ENCODE peak calls at places on chromosome 22, in five cellular contexts. X is activated CD4-positive, alpha-beta T cell treated with anti-CD3 and anti-CD28 coated beads, Interleukin-2, amount 50 U/mL, for 1 hour; U is kidney tubule cell; L is NCI-H345; M is IMR-90. O is an unnamed sample.

GRCh38 chr22:45544588-45545170 is 42.0 kb downstream of the FBLN1 start:
- DNase-seq in X (no peak), U (no peak), M (peak; percentile 35), L (no peak), O (no peak)

GRCh38 chr22:37435970-37436603 is 8.8 kb upstream of the ELFN2 start:
- DNase-seq in L (no peak), U (no peak), X (no peak), M (no peak), O (no peak)

GRCh38 chr22:48751539-48752437 is 1075.9 kb downstream of the BRD1 start:
- DNase-seq in L (no peak), X (no peak), M (no peak), U (no peak), O (no peak)

GRCh38 chr22:30308518-30309230 is 18.1 kb downstream of the TBC1D10A start:
- DNase-seq in U (peak; percentile 66), L (no peak), M (peak; percentile 73), X (peak; percentile 36), O (no peak)

GRCh38 chr22:27573280-27573711 is 228.3 kb downstream of the MN1 start:
- DNase-seq in U (no peak), M (no peak), X (no peak), L (no peak), O (no peak)

GRCh38 chr22:37510046-37510445 is 9.2 kb downstream of the CARD10 start:
- DNase-seq in L (no peak), X (no peak), M (no peak), U (no peak), O (no peak)

GRCh38 chr22:24584871-24585411 is 7.9 kb downstream of the LRRC75B start:
- DNase-seq in X (no peak), L (no peak), U (no peak), M (no peak), O (no peak)

GRCh38 chr22:19756288-19757128 is 4.1 kb upstream of the TBX1 start:
- DNase-seq in U (peak; percentile 36), M (no peak), L (peak; percentile 19), X (peak; percentile 74), O (peak; percentile 43)

GRCh38 chr22:41563051-41563711 is 2.4 kb downstream of the CSDC2 start:
- DNase-seq in U (peak; percentile 82), X (no peak), M (peak; percentile 85), L (no peak), O (no peak)

GRCh38 chr22:17724678-17725464 is 49.4 kb downstream of the BID start:
- DNase-seq in U (no peak), X (no peak), L (no peak), M (no peak), O (no peak)

GRCh38 chr22:42973536-42973881 is 41.4 kb downstream of the PACSIN2 start:
- DNase-seq in U (no peak), X (no peak), M (no peak), L (no peak), O (no peak)

GRCh38 chr22:49925525-49926128 is 7.2 kb downstream of the CRELD2 start:
- DNase-seq in M (no peak), X (peak; percentile 68), L (no peak), U (no peak), O (peak; percentile 89)

GRCh38 chr22:44172370-44173108 is 8.2 kb upstream of the PARVG start:
- DNase-seq in U (no peak), X (no peak), L (peak; percentile 95), M (no peak), O (peak; percentile 69)

GRCh38 chr22:49090061-49090852 is 737.4 kb downstream of the BRD1 start:
- DNase-seq in L (no peak), M (no peak), U (no peak), X (no peak), O (no peak)

GRCh38 chr22:19109198-19110063 is 12.8 kb downstream of the DGCR2 start:
- DNase-seq in L (no peak), U (peak; percentile 50), X (peak; percentile 48), M (peak; percentile 64), O (no peak)

GRCh38 chr22:48923165-48923875 is 904.4 kb downstream of the BRD1 start:
- DNase-seq in X (no peak), U (no peak), L (peak; percentile 63), M (no peak), O (no peak)

GRCh38 chr22:46795140-46795539 is 32.7 kb downstream of the TBC1D22A start:
- DNase-seq in X (no peak), L (no peak), U (no peak), M (no peak), O (no peak)

GRCh38 chr22:35155403-35156025 is 89.6 kb downstream of the ISX start:
- DNase-seq in M (no peak), X (no peak), L (no peak), U (no peak), O (no peak)

O was measured in stimulated activated naive B cell treated with anti-CD40 and anti-IgM and Interleukin-4, amounts not matched to agents 10 μg/mL and 1 μg/mL and 100 μg/mL, for 72 hours.